ENCODE peak calls at places on chromosomes 11 and 22, in five cellular contexts. N is K562, G is GM12891, V is GM12878, M is HepG2. W is an unnamed sample.

GRCh38 chr11:72718101-72718501 is 34.1 kb downstream of the ARAP1 start:
- DNase-seq in V (no peak), M (no peak), N (no peak), G (no peak), W (no peak)

GRCh38 chr11:7974668-7975067 is 9.4 kb upstream of the NLRP10 start:
- DNase-seq in N (no peak), V (no peak), M (no peak), G (no peak), W (no peak)

GRCh38 chr11:9787981-9788521 is 124.2 kb downstream of the SWAP70 start:
- DNase-seq in N (no peak), G (no peak), V (no peak), M (no peak), W (no peak)

GRCh38 chr11:111045408-111045806 is 200.1 kb upstream of the POU2AF2 start:
- DNase-seq in G (no peak), N (no peak), M (no peak), V (no peak), W (no peak)

GRCh38 chr11:77658213-77659013 is 20.8 kb upstream of the CLNS1A start:
- DNase-seq in V (no peak), N (peak), M (no peak), G (no peak), W (no peak)

GRCh38 chr22:27556371-27556770 is 245.2 kb downstream of the MN1 start:
- DNase-seq in V (no peak), N (no peak), G (no peak), M (no peak), W (no peak)

GRCh38 chr11:116498161-116498560 is 274.6 kb downstream of the BUD13 start:
- DNase-seq in N (no peak), M (no peak), V (no peak), G (no peak), W (no peak)

GRCh38 chr11:33207408-33207985 is 46.2 kb upstream of the CSTF3 start:
- DNase-seq in V (no peak), N (peak), G (no peak), M (no peak), W (no peak)

GRCh38 chr11:105315287-105315686 is 175.7 kb upstream of the CARD18 start:
- DNase-seq in G (no peak), N (no peak), M (peak), V (no peak), W (no peak)

GRCh38 chr11:58762284-58763119 is 30.8 kb upstream of the GLYAT start:
- DNase-seq in M (peak), G (no peak), V (no peak), N (no peak), W (no peak)

GRCh38 chr22:17257578-17257977 is 38.3 kb upstream of the ADA2 start:
- DNase-seq in G (no peak), V (no peak), N (no peak), M (no peak), W (no peak)

GRCh38 chr11:60363542-60364525 is 14.5 kb upstream of the MS4A7 start:
- DNase-seq in G (peak), V (peak), N (peak), M (peak), W (peak)

GRCh38 chr22:38881464-38881871 is 9.5 kb upstream of the CBX6 start:
- DNase-seq in M (no peak), N (peak), V (no peak), G (no peak), W (no peak)

GRCh38 chr22:33666661-33667619 is 253.3 kb downstream of the LARGE1 start:
- DNase-seq in M (no peak), V (peak), N (no peak), G (no peak), W (no peak)

GRCh38 chr11:123386746-123387510 is 43.1 kb upstream of the GRAMD1B start:
- DNase-seq in M (no peak), G (no peak), V (no peak), N (no peak), W (no peak)

GRCh38 chr22:29095459-29095858 is 22.6 kb downstream of the KREMEN1 start:
- DNase-seq in M (peak), V (no peak), N (no peak), G (no peak), W (no peak)

GRCh38 chr11:117986981-117987495 is 844 bp downstream of the IL10RA start:
- DNase-seq in V (peak), N (no peak), M (no peak), G (peak), W (peak)

GRCh38 chr22:37289156-37289735 is 6.9 kb downstream of the CYTH4 start:
- DNase-seq in V (no peak), M (no peak), N (no peak), G (no peak), W (no peak)

GRCh38 chr22:38299001-38299651 is 18.1 kb downstream of the CSNK1E start:
- DNase-seq in V (no peak), M (no peak), G (no peak), N (no peak), W (no peak)

GRCh38 chr22:46077669-46078099 is 72.6 kb upstream of the PPARA start:
- DNase-seq in V (no peak), M (no peak), G (no peak), N (no peak), W (no peak)

GRCh38 chr22:49011379-49011768 is 816.3 kb downstream of the BRD1 start:
- DNase-seq in M (no peak), V (no peak), N (no peak), G (no peak), W (no peak)

GRCh38 chr11:12723410-12724297 is 49.4 kb downstream of the TEAD1 start:
- DNase-seq in G (no peak), V (no peak), N (no peak), M (peak), W (no peak)

GRCh38 chr22:37229012-37229804 is 14.9 kb downstream of the RAC2 start:
- DNase-seq in V (no peak), M (no peak), N (peak), G (no peak), W (no peak)

GRCh38 chr11:131683131-131683530 is 312.7 kb downstream of the NTM start:
- DNase-seq in M (no peak), V (no peak), N (no peak), G (no peak), W (no peak)

GRCh38 chr11:76653674-76654309 is 16.8 kb downstream of the LRRC32 start:
- DNase-seq in N (no peak), V (no peak), M (no peak), G (no peak), W (no peak)
- TF ChIP-seq TAF1 in N (no peak), V (no peak), M (no peak), G (no peak), W (no peak)

DNA sequence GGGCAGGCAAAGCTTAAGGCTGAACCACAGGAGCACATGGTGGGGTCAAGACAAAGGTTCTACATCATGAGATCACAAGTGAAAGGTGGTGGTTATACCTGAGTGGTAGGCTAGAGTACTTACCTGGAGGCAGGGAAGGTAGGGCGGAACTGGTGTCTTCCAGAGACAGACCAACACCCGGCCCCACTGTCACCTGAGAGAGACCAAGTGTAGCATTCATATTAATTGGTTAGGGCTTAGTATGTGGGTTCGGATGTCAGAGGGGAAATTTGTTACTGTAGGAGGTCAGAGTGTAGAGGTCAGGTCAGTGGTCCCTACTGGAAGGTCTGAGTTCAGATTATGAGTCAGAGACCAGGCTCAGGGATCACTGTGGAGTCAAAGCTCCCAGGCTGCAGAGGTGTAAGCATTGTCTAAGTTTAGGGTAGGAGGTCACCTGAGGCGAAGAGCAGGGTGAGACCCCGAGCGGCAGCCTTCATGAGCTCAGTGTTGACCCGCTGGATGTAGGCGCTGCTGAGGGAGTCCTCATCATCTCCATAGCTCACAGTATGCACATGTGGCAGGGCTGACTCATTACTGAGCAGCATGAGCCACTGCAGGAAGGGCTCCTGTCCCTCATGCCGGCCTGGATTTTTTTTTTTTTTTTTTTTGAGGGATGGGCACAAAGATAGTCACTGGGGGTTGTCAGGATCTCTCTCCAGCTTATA is 3.2 kb downstream of the TPP1 start:
- DNase-seq in N (no peak), G (no peak), M (no peak), V (no peak), W (no peak)
- TF ChIP-seq POLR2A in N (no peak), G (no peak), M (no peak), V (no peak), W (no peak)

DNA sequence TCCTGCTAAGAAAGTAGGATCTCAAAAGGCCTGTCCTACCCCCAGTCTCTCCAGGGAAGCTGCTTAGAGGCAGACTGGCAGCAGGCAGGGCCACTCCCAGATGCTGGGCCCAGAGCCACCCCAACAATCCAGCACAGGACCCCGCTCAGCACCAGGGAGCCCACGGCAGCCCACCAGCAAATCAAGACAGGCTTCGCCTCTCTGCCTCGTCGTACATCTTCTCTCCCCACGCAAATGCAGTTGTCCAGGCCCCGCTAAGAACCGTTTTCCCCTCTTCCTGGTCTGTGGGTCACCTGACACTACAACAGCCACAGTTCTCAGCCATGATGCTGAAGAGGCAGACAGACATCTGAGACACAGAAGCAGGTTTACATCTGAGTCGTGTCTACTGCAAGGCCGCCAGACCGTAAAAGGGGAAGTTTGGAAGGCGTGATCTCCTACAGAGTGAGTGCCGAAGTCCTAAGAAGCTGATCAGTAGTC is 51.1 kb downstream of the IGSF9B start:
- DNase-seq in M (no peak), G (no peak), N (no peak), V (no peak), W (no peak)
- TF ChIP-seq TAF1 in M (no peak), G (no peak), N (no peak), V (no peak), W (no peak)

GRCh38 chr11:5420993-5421392 is 918 bp upstream of the OR51Q1 start:
- DNase-seq in G (no peak), M (no peak), N (no peak), V (no peak), W (no peak)
- TF ChIP-seq POLR2A in G (no peak), M (no peak), N (no peak), V (no peak), W (no peak)

DNA sequence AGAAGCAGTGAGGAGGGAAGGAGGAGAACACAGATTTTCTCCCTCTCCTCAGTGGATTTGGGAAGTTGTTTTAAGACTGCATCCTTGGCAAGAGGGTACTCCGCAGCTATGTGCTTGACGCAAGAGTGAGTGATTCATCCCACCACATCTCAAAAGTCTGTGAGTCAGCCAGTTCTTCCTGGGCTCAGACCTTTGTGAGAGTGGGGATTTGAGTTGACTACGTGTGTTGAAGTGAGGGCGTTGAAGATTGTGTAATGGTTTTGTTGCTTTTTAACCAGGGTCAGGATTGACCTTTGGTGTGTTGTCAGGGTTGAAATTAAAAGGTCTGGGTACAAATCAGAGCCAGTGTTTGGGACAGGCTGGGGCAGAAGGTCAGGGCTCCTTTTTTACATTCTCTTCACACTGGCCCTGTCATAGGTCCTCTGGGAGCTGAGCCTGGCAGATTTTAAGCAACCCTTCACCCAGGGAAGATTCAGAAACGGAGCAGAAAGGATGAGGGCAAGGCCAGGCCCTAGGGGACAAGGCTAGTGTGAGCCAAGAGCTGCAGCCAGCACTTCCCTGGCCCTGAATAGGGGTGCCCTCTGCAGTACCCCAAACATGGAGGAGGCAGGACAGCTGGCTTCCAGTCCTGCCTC is 4.2 kb upstream of the C11orf86 start:
- DNase-seq in G (no peak), N (no peak), M (peak), V (no peak), W (no peak)
- TF ChIP-seq TAF1 in G (no peak), N (no peak), M (no peak), V (no peak), W (no peak)

GRCh38 chr11:75813622-75814039 is 1.4 kb upstream of the UVRAG start:
- DNase-seq in M (peak), V (no peak), G (no peak), N (no peak), W (no peak)

GRCh38 chr11:75815345-75815983 is 454 bp downstream of the UVRAG start:
- DNase-seq in G (no peak), M (no peak), V (no peak), N (no peak), W (peak)

GRCh38 chr11:75814369-75814685 is 683 bp upstream of the UVRAG start:
- DNase-seq in G (no peak), N (no peak), V (no peak), M (no peak), W (no peak)

GRCh38 chr11:75813126-75813525 is 1.9 kb upstream of the UVRAG start:
- DNase-seq in M (no peak), G (no peak), N (no peak), V (no peak), W (no peak)

GRCh38 chr11:75814686-75815344 is at the start of gene UVRAG:
- DNase-seq in M (peak), G (peak), N (peak), V (peak), W (peak)
- TF ChIP-seq POLR2A in M (peak), G (peak), N (peak), V (peak), W (peak)

GRCh38 chr22:24410110-24410856 is 17.1 kb upstream of the ADORA2A start:
- DNase-seq in M (no peak), N (no peak), G (no peak), V (no peak), W (no peak)

GRCh38 chr22:24412274-24412673 is 15.1 kb upstream of the ADORA2A start:
- DNase-seq in G (no peak), N (no peak), V (no peak), M (no peak), W (peak)

GRCh38 chr22:24413271-24413670 is 14.1 kb upstream of the ADORA2A start:
- DNase-seq in M (no peak), V (no peak), N (no peak), G (no peak), W (no peak)

GRCh38 chr22:24409707-24410106 is 17.7 kb upstream of the ADORA2A start:
- DNase-seq in N (no peak), M (no peak), G (no peak), V (no peak), W (no peak)

DNA sequence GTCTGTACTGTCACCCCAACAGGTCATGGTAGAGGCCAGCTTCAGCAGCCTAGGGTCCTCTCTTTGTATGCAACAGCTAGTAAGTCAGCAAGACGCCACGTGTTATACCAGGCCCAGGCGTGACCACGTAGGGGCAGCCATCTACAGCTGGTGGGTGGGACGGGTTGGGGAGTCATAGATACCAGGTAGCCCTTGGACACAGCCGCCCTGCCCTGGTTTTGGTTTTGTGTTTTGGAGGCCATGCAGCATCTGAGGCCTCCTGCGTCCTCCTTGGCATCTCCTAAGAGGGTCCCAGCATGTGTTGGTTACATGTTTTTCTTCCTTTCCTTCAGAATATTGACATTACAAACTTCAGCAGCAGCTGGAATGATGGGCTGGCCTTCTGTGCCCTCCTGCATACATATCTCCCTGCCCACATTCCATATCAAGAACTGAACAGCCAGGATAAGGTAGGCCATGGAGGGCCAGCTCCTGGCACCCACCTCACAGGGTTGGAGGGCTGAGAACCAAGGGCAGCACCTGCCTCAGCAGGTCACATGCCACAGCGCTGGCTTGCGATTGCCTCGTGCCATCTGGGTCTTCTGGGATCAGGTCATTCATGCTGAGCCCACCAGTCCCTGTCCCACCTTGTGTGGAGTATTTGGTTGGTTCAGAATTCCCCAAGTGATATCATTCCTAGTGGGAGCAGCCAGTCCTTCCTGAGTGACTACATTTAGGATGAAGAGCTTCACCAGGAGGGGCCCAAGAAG is 16.0 kb upstream of the ADORA2A start:
- DNase-seq in G (no peak), V (no peak), M (no peak), N (no peak), W (peak)
- TF ChIP-seq TAF1 in G (no peak), V (no peak), M (no peak), N (no peak), W (no peak)

DNA sequence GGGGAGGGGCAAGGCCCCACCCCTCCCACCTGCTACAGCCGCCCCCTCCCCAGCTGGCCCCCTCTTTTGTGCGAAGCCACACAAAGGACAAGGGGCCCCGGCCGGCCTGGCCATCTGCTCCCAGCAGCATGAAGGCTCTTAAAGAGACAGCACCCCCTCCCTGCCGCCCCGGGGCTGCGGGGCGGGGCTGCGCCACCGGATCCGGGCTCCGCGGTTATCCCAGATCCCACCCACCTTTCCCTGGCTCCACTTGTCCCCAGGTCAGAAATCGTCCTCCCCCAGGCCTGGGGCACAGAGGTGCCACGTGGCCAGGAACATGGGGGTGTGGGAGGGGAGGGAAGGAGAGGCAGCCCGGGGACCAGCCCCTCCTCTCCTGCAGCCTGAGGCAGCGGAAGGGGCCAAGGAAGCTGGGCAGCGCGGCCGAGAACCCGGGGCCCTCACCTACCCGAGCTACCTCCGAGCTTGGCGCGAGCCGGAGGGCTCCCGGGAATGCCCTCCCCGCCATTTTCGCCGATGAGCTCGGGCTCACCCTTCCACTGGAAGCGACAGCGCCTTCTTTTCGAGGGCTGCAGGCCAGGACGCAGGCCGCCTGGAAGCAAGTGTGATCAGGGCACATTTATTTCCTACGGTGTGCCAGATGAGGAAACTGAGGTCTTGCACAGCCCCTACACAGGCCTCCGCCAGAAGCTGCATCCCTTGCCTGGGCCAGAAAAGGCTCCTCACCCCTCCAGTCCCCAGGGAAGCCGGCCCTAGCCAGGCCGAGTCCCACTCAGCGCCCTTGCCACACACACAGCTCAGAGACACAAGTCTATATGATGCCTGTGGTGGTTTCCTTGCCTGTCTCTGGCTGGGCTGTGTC is 2.5 kb upstream of the RCOR2 start:
- DNase-seq in G (no peak), N (peak), M (peak), V (no peak), W (no peak)
- TF ChIP-seq POLR2A in G (no peak), N (no peak), M (peak), V (no peak), W (no peak)

DNA sequence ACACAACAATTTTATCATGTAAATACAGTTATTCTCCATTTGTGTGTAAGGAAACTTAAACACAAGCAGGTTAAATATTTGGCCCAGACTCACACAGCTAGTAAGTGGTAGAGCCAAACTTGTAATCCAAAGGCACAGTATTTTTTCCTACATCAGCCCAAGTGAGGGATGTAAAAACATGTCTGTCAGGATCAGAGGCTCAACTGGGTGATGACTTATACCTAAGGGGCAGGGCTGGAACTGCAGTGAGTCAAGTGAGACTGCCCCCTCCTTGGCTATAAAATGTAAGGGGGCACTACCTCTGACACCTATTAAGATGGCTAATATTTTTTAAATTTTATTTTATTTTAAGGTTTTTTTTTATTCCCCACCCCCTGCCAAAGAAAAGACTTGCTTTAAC is 82.6 kb downstream of the APIP start:
- DNase-seq in V (no peak), N (no peak), G (no peak), M (no peak), W (no peak)
- TF ChIP-seq TAF1 in V (no peak), N (no peak), G (no peak), M (no peak), W (no peak)